ENCODE peak calls at places on chromosome 16, in five cellular contexts. One of them, this sample, is unnamed.

GRCh38 chr16:29899516-29900101 is at the start of gene SEZ6L2:
- DNase-seq in left ventricle myocardium inferior: peak; percentile 31
- DNase-seq in astrocyte of the spinal cord: peak; percentile 78
- DNase-seq in upper lobe of right lung: peak; percentile 89
- DNase-seq in cardiac fibroblast: peak; percentile 95
- DNase-seq in this sample: peak; percentile 97

GRCh38 chr16:81846105-81846504 is 67.0 kb downstream of the PLCG2 start:
- DNase-seq in cardiac fibroblast: no peak
- DNase-seq in upper lobe of right lung: no peak
- DNase-seq in astrocyte of the spinal cord: no peak
- DNase-seq in left ventricle myocardium inferior: no peak
- DNase-seq in this sample: no peak

GRCh38 chr16:12553191-12553590 is 250.5 kb downstream of the CPPED1 start:
- DNase-seq in left ventricle myocardium inferior: no peak
- DNase-seq in astrocyte of the spinal cord: no peak
- DNase-seq in cardiac fibroblast: no peak
- DNase-seq in upper lobe of right lung: no peak
- DNase-seq in this sample: no peak

GRCh38 chr16:66387817-66388332 is 21.4 kb downstream of the CDH5 start:
- DNase-seq in astrocyte of the spinal cord: no peak
- DNase-seq in upper lobe of right lung: no peak
- DNase-seq in left ventricle myocardium inferior: no peak
- DNase-seq in cardiac fibroblast: no peak
- DNase-seq in this sample: no peak

GRCh38 chr16:28549301-28549899 is 4.3 kb upstream of the SGF29 start:
- DNase-seq in left ventricle myocardium inferior: no peak
- DNase-seq in astrocyte of the spinal cord: peak; percentile 38
- DNase-seq in upper lobe of right lung: no peak
- DNase-seq in cardiac fibroblast: peak; percentile 68
- DNase-seq in this sample: peak; percentile 73

GRCh38 chr16:27841061-27841801 is 222.3 kb downstream of the GSG1L start:
- DNase-seq in upper lobe of right lung: peak; percentile 51
- DNase-seq in left ventricle myocardium inferior: no peak
- DNase-seq in astrocyte of the spinal cord: no peak
- DNase-seq in cardiac fibroblast: no peak
- DNase-seq in this sample: no peak

GRCh38 chr16:83552193-83552592 is 255.6 kb upstream of the HSBP1 start:
- DNase-seq in cardiac fibroblast: peak; percentile 27
- DNase-seq in left ventricle myocardium inferior: no peak
- DNase-seq in astrocyte of the spinal cord: no peak
- DNase-seq in upper lobe of right lung: no peak
- DNase-seq in this sample: peak; percentile 62

GRCh38 chr16:29662000-29662728 is 883 bp upstream of the SPN start:
- DNase-seq in left ventricle myocardium inferior: no peak
- DNase-seq in upper lobe of right lung: no peak
- DNase-seq in cardiac fibroblast: no peak
- DNase-seq in astrocyte of the spinal cord: no peak
- DNase-seq in this sample: no peak

GRCh38 chr16:4053663-4054479 is 62.4 kb downstream of the ADCY9 start:
- DNase-seq in astrocyte of the spinal cord: peak; percentile 34
- DNase-seq in cardiac fibroblast: peak; percentile 63
- DNase-seq in upper lobe of right lung: peak; percentile 84
- DNase-seq in left ventricle myocardium inferior: peak; percentile 71
- DNase-seq in this sample: peak; percentile 48

GRCh38 chr16:84194018-84194417 is 3.1 kb downstream of the ADAD2 start:
- DNase-seq in cardiac fibroblast: no peak
- DNase-seq in astrocyte of the spinal cord: no peak
- DNase-seq in left ventricle myocardium inferior: no peak
- DNase-seq in upper lobe of right lung: no peak
- DNase-seq in this sample: no peak

GRCh38 chr16:7452090-7452489 is 119.4 kb downstream of the RBFOX1 start:
- DNase-seq in cardiac fibroblast: no peak
- DNase-seq in upper lobe of right lung: no peak
- DNase-seq in left ventricle myocardium inferior: no peak
- DNase-seq in astrocyte of the spinal cord: no peak
- DNase-seq in this sample: no peak

GRCh38 chr16:69166221-69166833 is 20.6 kb upstream of the SNTB2 start:
- DNase-seq in cardiac fibroblast: peak; percentile 26
- DNase-seq in astrocyte of the spinal cord: peak; percentile 95
- DNase-seq in left ventricle myocardium inferior: no peak
- DNase-seq in upper lobe of right lung: no peak
- DNase-seq in this sample: peak; percentile 28

GRCh38 chr16:87808108-87808507 is 42.3 kb upstream of the KLHDC4 start:
- DNase-seq in upper lobe of right lung: no peak
- DNase-seq in cardiac fibroblast: no peak
- DNase-seq in left ventricle myocardium inferior: no peak
- DNase-seq in astrocyte of the spinal cord: no peak
- DNase-seq in this sample: no peak

GRCh38 chr16:53152321-53152720 is 97.5 kb downstream of the CHD9 start:
- DNase-seq in upper lobe of right lung: no peak
- DNase-seq in left ventricle myocardium inferior: no peak
- DNase-seq in cardiac fibroblast: peak; percentile 17
- DNase-seq in astrocyte of the spinal cord: no peak
- DNase-seq in this sample: peak; percentile 29

GRCh38 chr16:46712911-46713310 is 23.5 kb downstream of the ORC6 start:
- DNase-seq in cardiac fibroblast: no peak
- DNase-seq in astrocyte of the spinal cord: no peak
- DNase-seq in upper lobe of right lung: no peak
- DNase-seq in left ventricle myocardium inferior: no peak
- DNase-seq in this sample: no peak

GRCh38 chr16:57096192-57096591 is 3.8 kb downstream of the CPNE2 start:
- DNase-seq in left ventricle myocardium inferior: no peak
- DNase-seq in astrocyte of the spinal cord: no peak
- DNase-seq in cardiac fibroblast: no peak
- DNase-seq in upper lobe of right lung: no peak
- DNase-seq in this sample: no peak

GRCh38 chr16:27220991-27221390 is 17.7 kb downstream of the KDM8 start:
- DNase-seq in astrocyte of the spinal cord: no peak
- DNase-seq in cardiac fibroblast: no peak
- DNase-seq in upper lobe of right lung: no peak
- DNase-seq in left ventricle myocardium inferior: no peak
- DNase-seq in this sample: no peak

GRCh38 chr16:69411064-69411985 is 13.1 kb upstream of the CYB5B start:
- DNase-seq in cardiac fibroblast: no peak
- DNase-seq in left ventricle myocardium inferior: no peak
- DNase-seq in astrocyte of the spinal cord: no peak
- DNase-seq in upper lobe of right lung: no peak
- DNase-seq in this sample: no peak

GRCh38 chr16:75263963-75264445 is 12.6 kb upstream of the BCAR1 start:
- DNase-seq in astrocyte of the spinal cord: no peak
- DNase-seq in left ventricle myocardium inferior: no peak
- DNase-seq in upper lobe of right lung: no peak
- DNase-seq in cardiac fibroblast: no peak
- DNase-seq in this sample: no peak

GRCh38 chr16:51763072-51763658 is 612.1 kb upstream of the SALL1 start:
- DNase-seq in left ventricle myocardium inferior: no peak
- DNase-seq in astrocyte of the spinal cord: peak; percentile 4
- DNase-seq in upper lobe of right lung: no peak
- DNase-seq in cardiac fibroblast: no peak
- DNase-seq in this sample: no peak

GRCh38 chr16:27708651-27709050 is 158.7 kb downstream of the KATNIP start:
- DNase-seq in left ventricle myocardium inferior: no peak
- DNase-seq in cardiac fibroblast: no peak
- DNase-seq in upper lobe of right lung: peak; percentile 40
- DNase-seq in astrocyte of the spinal cord: no peak
- DNase-seq in this sample: no peak

GRCh38 chr16:81369888-81370504 is 55.2 kb downstream of the GAN start:
- DNase-seq in cardiac fibroblast: no peak
- DNase-seq in astrocyte of the spinal cord: no peak
- DNase-seq in upper lobe of right lung: no peak
- DNase-seq in left ventricle myocardium inferior: no peak
- DNase-seq in this sample: no peak

GRCh38 chr16:87926246-87927194 is 9.8 kb downstream of the CA5A start:
- DNase-seq in astrocyte of the spinal cord: no peak
- DNase-seq in upper lobe of right lung: peak; percentile 81
- DNase-seq in left ventricle myocardium inferior: no peak
- DNase-seq in cardiac fibroblast: no peak
- DNase-seq in this sample: no peak

GRCh38 chr16:11916524-11917285 is 949 bp upstream of the GSPT1 start:
- DNase-seq in left ventricle myocardium inferior: no peak
- DNase-seq in upper lobe of right lung: no peak
- DNase-seq in cardiac fibroblast: no peak
- DNase-seq in astrocyte of the spinal cord: peak; percentile 30
- DNase-seq in this sample: no peak

GRCh38 chr16:23371368-23371767 is 69.3 kb downstream of the SCNN1B start:
- DNase-seq in left ventricle myocardium inferior: no peak
- DNase-seq in astrocyte of the spinal cord: no peak
- DNase-seq in upper lobe of right lung: no peak
- DNase-seq in cardiac fibroblast: no peak
- DNase-seq in this sample: no peak

GRCh38 chr16:8958344-8958808 is 5.3 kb downstream of the USP7 start:
- DNase-seq in cardiac fibroblast: peak; percentile 36
- DNase-seq in left ventricle myocardium inferior: peak; percentile 40
- DNase-seq in astrocyte of the spinal cord: peak; percentile 42
- DNase-seq in upper lobe of right lung: no peak
- DNase-seq in this sample: peak; percentile 53

GRCh38 chr16:19689342-19689741 is 28.7 kb downstream of the KNOP1 start:
- DNase-seq in upper lobe of right lung: peak; percentile 6
- DNase-seq in cardiac fibroblast: no peak
- DNase-seq in astrocyte of the spinal cord: no peak
- DNase-seq in left ventricle myocardium inferior: no peak
- DNase-seq in this sample: no peak

GRCh38 chr16:19329932-19330331 is 44.4 kb downstream of the CLEC19A start:
- DNase-seq in left ventricle myocardium inferior: no peak
- DNase-seq in astrocyte of the spinal cord: no peak
- DNase-seq in upper lobe of right lung: no peak
- DNase-seq in cardiac fibroblast: no peak
- DNase-seq in this sample: no peak

GRCh38 chr16:29996773-29997250 is 771 bp downstream of the INO80E start:
- DNase-seq in upper lobe of right lung: no peak
- DNase-seq in left ventricle myocardium inferior: no peak
- DNase-seq in astrocyte of the spinal cord: no peak
- DNase-seq in cardiac fibroblast: no peak
- DNase-seq in this sample: no peak

GRCh38 chr16:89498839-89499238 is 8.5 kb upstream of the ANKRD11 start:
- DNase-seq in upper lobe of right lung: no peak
- DNase-seq in astrocyte of the spinal cord: no peak
- DNase-seq in cardiac fibroblast: no peak
- DNase-seq in left ventricle myocardium inferior: no peak
- DNase-seq in this sample: no peak

GRCh38 chr16:81618661-81619060 is 160.4 kb upstream of the PLCG2 start:
- DNase-seq in upper lobe of right lung: no peak
- DNase-seq in cardiac fibroblast: no peak
- DNase-seq in left ventricle myocardium inferior: no peak
- DNase-seq in astrocyte of the spinal cord: no peak
- DNase-seq in this sample: no peak

GRCh38 chr16:19680972-19681371 is 37.1 kb downstream of the KNOP1 start:
- DNase-seq in astrocyte of the spinal cord: no peak
- DNase-seq in left ventricle myocardium inferior: no peak
- DNase-seq in cardiac fibroblast: no peak
- DNase-seq in upper lobe of right lung: no peak
- DNase-seq in this sample: no peak

GRCh38 chr16:72939247-72939646 is 108.7 kb downstream of the ZFHX3 start:
- DNase-seq in upper lobe of right lung: no peak
- DNase-seq in cardiac fibroblast: peak; percentile 78
- DNase-seq in left ventricle myocardium inferior: peak; percentile 41
- DNase-seq in astrocyte of the spinal cord: peak; percentile 70
- DNase-seq in this sample: peak; percentile 82
- TF ChIP-seq CTCF in upper lobe of right lung: no peak
- TF ChIP-seq CTCF in cardiac fibroblast: peak; percentile 48
- TF ChIP-seq CTCF in left ventricle myocardium inferior: peak; percentile 52
- TF ChIP-seq CTCF in astrocyte of the spinal cord: peak; percentile 38
- TF ChIP-seq CTCF in this sample: peak; percentile 60

GRCh38 chr16:5634781-5635180 is 537.2 kb upstream of the EEF2KMT start:
- DNase-seq in upper lobe of right lung: no peak
- DNase-seq in cardiac fibroblast: no peak
- DNase-seq in astrocyte of the spinal cord: no peak
- DNase-seq in left ventricle myocardium inferior: no peak
- DNase-seq in this sample: no peak

GRCh38 chr16:5639531-5639930 is 541.9 kb upstream of the EEF2KMT start:
- DNase-seq in upper lobe of right lung: no peak
- DNase-seq in astrocyte of the spinal cord: no peak
- DNase-seq in left ventricle myocardium inferior: no peak
- DNase-seq in cardiac fibroblast: no peak
- DNase-seq in this sample: no peak

GRCh38 chr16:5633845-5634440 is 536.3 kb upstream of the EEF2KMT start:
- DNase-seq in cardiac fibroblast: peak; percentile 2
- DNase-seq in astrocyte of the spinal cord: peak; percentile 3
- DNase-seq in left ventricle myocardium inferior: no peak
- DNase-seq in upper lobe of right lung: no peak
- DNase-seq in this sample: peak; percentile 38
- TF ChIP-seq CTCF in cardiac fibroblast: peak; percentile 40
- TF ChIP-seq CTCF in astrocyte of the spinal cord: peak; percentile 28
- TF ChIP-seq CTCF in left ventricle myocardium inferior: peak; percentile 55
- TF ChIP-seq CTCF in upper lobe of right lung: peak; percentile 48
- TF ChIP-seq CTCF in this sample: peak; percentile 37

GRCh38 chr16:20866161-20866772 is 33.9 kb downstream of the DCUN1D3 start:
- DNase-seq in left ventricle myocardium inferior: no peak
- DNase-seq in upper lobe of right lung: no peak
- DNase-seq in astrocyte of the spinal cord: peak; percentile 80
- DNase-seq in cardiac fibroblast: peak; percentile 87
- DNase-seq in this sample: peak; percentile 73
- TF ChIP-seq CTCF in left ventricle myocardium inferior: no peak
- TF ChIP-seq CTCF in upper lobe of right lung: no peak
- TF ChIP-seq CTCF in astrocyte of the spinal cord: no peak
- TF ChIP-seq CTCF in cardiac fibroblast: no peak
- TF ChIP-seq CTCF in this sample: no peak

DNA sequence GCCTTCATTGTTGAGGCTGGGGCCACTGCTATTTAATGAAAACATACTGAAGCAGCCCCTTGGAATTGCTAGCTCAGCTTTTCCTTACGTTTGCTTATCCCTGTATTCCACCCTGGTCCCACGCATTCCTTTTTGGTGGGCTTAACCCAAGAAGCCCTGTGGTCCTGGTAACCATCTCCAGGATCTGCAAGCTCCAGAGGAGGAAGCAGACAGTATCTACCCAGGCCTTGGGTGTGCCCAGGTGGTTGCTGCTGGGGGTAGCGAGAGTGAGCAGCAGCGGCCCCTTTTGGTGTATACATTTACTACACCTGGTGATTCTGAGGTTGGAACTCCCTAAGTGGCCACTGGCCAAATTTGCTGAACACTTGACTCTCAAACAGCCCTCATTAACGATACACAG is 97.7 kb downstream of the CBLN1 start:
- DNase-seq in cardiac fibroblast: no peak
- DNase-seq in astrocyte of the spinal cord: no peak
- DNase-seq in left ventricle myocardium inferior: no peak
- DNase-seq in upper lobe of right lung: no peak
- DNase-seq in this sample: no peak
- TF ChIP-seq CTCF in cardiac fibroblast: no peak
- TF ChIP-seq CTCF in astrocyte of the spinal cord: peak; percentile 3
- TF ChIP-seq CTCF in left ventricle myocardium inferior: peak; percentile 61
- TF ChIP-seq CTCF in upper lobe of right lung: no peak
- TF ChIP-seq CTCF in this sample: no peak

GRCh38 chr16:85444879-85445778 is 168.0 kb upstream of the GSE1 start:
- DNase-seq in left ventricle myocardium inferior: no peak
- DNase-seq in cardiac fibroblast: no peak
- DNase-seq in astrocyte of the spinal cord: no peak
- DNase-seq in upper lobe of right lung: no peak
- DNase-seq in this sample: no peak
- TF ChIP-seq CTCF in left ventricle myocardium inferior: no peak
- TF ChIP-seq CTCF in cardiac fibroblast: no peak
- TF ChIP-seq CTCF in astrocyte of the spinal cord: no peak
- TF ChIP-seq CTCF in upper lobe of right lung: no peak
- TF ChIP-seq CTCF in this sample: no peak

This sample was measured in choroid plexus epithelial cell.